ENCODE peak calls at places on chromosome 21, in six cellular contexts. W is cardiac muscle cell, A is adrenal gland, P is dorsolateral prefrontal cortex, T is brain microvascular endothelial cell, N is SJSA1. K is an unnamed sample. For H3K27me3, the result is how much of the 10 kb centered on the place peaks cover.

GRCh38 chr21:44528634-44528995 is 11.4 kb downstream of the KRTAP10-1 start:
- DNase-seq in W (no peak), A (no peak), P (no peak), T (no peak), N (no peak), K (no peak)

GRCh38 chr21:36510911-36511310 is 31.0 kb upstream of the CLDN14 start:
- DNase-seq in W (no peak), A (no peak), P (no peak), T (no peak), N (no peak), K (no peak)

GRCh38 chr21:15498455-15498854 is 231.3 kb upstream of the USP25 start:
- DNase-seq in W (no peak), A (no peak), P (no peak), T (no peak), N (no peak), K (no peak)

GRCh38 chr21:24910591-24910990 is 696.7 kb downstream of the MRPL39 start:
- DNase-seq in W (no peak), A (no peak), P (no peak), T (no peak), N (no peak), K (no peak)

GRCh38 chr21:46124083-46124925 is 26.4 kb downstream of the COL6A2 start:
- DNase-seq in W (no peak), A (no peak), P (no peak), T (no peak), N (peak), K (no peak)

GRCh38 chr21:46226146-46226545 is 2.4 kb downstream of the LSS start:
- DNase-seq in W (no peak), A (no peak), P (no peak), T (no peak), N (no peak), K (no peak)

GRCh38 chr21:43331111-43331961 is 95.6 kb downstream of the SIK1 start:
- DNase-seq in W (no peak), A (no peak), P (no peak), T (no peak), N (no peak), K (no peak)

GRCh38 chr21:19995253-19995652 is 1003.0 kb upstream of the NCAM2 start:
- DNase-seq in W (no peak), A (no peak), P (no peak), T (no peak), N (no peak), K (no peak)

GRCh38 chr21:45262616-45263015 is 25.1 kb downstream of the POFUT2 start:
- DNase-seq in W (no peak), A (peak), P (no peak), T (no peak), N (no peak), K (no peak)

GRCh38 chr21:45455321-45456013 is 50.5 kb downstream of the COL18A1 start:
- DNase-seq in W (peak), A (no peak), P (peak), T (no peak), N (no peak), K (no peak)

GRCh38 chr21:29293495-29293894 is 5.2 kb upstream of the BACH1 start:
- DNase-seq in W (no peak), A (no peak), P (no peak), T (no peak), N (no peak), K (no peak)

GRCh38 chr21:35428489-35428888 is 379.4 kb upstream of the RUNX1 start:
- DNase-seq in W (peak), A (peak), P (no peak), T (peak), N (no peak), K (no peak)

GRCh38 chr21:46247699-46248460 is 19.3 kb upstream of the LSS start:
- DNase-seq in W (no peak), A (no peak), P (no peak), T (no peak), N (no peak), K (no peak)

GRCh38 chr21:27569831-27570230 is 602.9 kb upstream of the ADAMTS5 start:
- DNase-seq in W (no peak), A (no peak), P (no peak), T (no peak), N (no peak), K (no peak)
- H3K27ac ChIP-seq in W (no peak), A (no peak), P (no peak), T (peak), N (peak), K (no peak)

GRCh38 chr21:16583567-16583966 is 853.8 kb downstream of the USP25 start:
- DNase-seq in W (no peak), A (no peak), P (no peak), T (no peak), N (no peak), K (no peak)
- H3K27me3 ChIP-seq in W (under half), A (under half), P (under half), T (under half), N (under half), K (under half)

DNA sequence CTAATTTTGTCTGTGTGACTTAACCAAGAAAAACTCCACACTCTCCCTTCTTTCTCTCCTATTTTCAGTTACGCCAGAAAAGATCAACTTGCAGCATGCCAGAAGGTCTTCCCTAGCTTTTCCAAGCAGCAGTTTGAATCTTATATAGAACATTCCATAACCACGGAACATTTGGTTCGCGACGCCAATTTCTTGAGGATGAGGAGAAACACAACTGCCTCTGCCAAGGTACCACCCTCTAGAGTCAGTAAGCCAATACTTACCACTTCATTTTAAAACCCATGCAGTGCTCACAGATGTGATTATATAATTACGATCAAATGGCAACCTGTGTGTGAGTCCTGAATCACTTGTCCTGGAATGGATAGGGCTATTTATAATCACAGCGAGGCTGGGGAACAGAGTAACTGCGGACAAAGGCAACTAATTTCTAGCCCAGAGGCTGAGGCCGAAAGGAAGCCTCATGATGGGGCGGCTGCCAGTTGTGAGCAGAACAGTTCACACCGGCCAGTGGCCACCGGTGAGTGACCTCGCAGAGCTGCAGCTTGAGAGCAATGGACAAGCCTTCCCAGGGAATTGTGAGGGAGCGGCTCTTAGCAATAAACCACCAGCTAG is 43.2 kb upstream of the BACE2 start:
- DNase-seq in W (no peak), A (no peak), P (no peak), T (no peak), N (no peak), K (no peak)
- H3K4me3 ChIP-seq in W (no peak), A (no peak), P (no peak), T (no peak), N (no peak), K (no peak)

DNA sequence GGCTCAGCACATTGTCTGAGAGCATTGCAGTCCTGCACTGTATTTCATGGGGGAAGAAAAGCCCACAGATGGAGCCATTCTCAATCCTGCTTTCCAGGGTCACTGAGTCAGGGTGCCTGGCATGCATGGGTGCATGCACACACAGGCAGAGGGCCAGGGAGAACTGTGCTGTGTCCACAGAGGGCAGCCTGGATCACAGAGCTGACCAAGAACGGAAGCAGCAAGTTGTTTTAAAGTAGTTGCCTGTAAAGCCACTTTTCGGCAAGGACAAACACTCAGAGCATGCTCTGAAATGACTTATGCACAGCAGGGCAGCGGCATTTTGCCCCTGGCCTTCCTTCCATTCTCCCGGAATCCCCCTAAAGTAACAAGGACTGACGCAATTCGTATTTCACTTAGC is 3.6 kb downstream of the ERG start:
- DNase-seq in W (no peak), A (no peak), P (no peak), T (peak), N (no peak), K (no peak)
- H3K27ac ChIP-seq in W (no peak), A (no peak), P (no peak), T (no peak), N (no peak), K (no peak)

DNA sequence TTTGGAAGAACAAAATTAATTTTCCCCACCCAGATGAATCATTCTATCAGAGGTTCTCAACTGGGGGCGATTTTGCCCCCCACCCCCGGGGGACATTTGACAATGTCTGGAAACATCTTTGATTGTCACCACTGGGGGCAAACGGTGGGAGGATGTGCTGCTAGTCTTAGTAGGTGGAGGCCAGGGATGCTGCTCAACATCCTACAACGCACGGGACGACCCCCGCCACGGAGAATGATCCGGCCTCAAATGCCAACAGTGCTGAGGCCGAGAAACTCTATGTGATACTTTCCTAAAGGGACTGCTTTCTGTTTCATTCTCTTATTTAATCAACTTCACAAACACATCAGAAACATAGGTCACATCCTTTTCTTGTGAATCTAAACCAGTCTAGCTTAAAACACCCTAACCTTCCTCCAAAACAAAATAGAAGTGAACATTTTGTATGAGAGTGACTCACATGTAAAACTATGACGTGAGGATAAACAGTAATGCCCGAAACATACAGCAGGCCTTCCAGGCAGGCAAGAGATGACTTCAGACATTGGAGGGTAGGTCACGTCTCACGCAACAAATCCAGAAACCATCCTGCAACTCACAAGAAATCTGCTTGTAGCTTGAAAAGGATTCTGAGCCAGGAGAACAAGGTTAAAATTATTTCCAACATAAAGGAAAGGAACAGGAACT is 37.2 kb upstream of the ETS2 start:
- DNase-seq in W (peak), A (no peak), P (no peak), T (peak), N (peak), K (no peak)
- H3K27me3 ChIP-seq in W (under half), A (under half), P (under half), T (under half), N (under half), K (under half)

GRCh38 chr21:39082656-39083376 is 100.4 kb downstream of the PSMG1 start:
- DNase-seq in W (no peak), A (no peak), P (no peak), T (no peak), N (no peak), K (no peak)
- H3K4me3 ChIP-seq in W (no peak), A (no peak), P (no peak), T (no peak), N (no peak), K (no peak)

GRCh38 chr21:14453964-14454641 is 71.2 kb upstream of the HSPA13 start:
- DNase-seq in W (no peak), A (no peak), P (no peak), T (no peak), N (no peak), K (no peak)
- H3K27ac ChIP-seq in W (peak), A (no peak), P (no peak), T (no peak), N (no peak), K (no peak)

K was measured in effector memory CD4-positive, alpha-beta T cell.